ENCODE peak calls at places on chromosomes 4 and X, in five cellular contexts. One of them, this sample, is unnamed.

GRCh38 chrX:15301924-15302323 is 13.5 kb downstream of the ASB11 start:
- DNase-seq in T-helper 22 cell: no peak
- DNase-seq in MCF 10A: peak
- DNase-seq in Right ventricle myocardium superior: peak
- DNase-seq in GM03348: no peak
- DNase-seq in this sample: peak

GRCh38 chr4:111283066-111283677 is 660.3 kb upstream of the PITX2 start:
- DNase-seq in GM03348: peak
- DNase-seq in T-helper 22 cell: no peak
- DNase-seq in Right ventricle myocardium superior: peak
- DNase-seq in MCF 10A: peak
- DNase-seq in this sample: peak

GRCh38 chr4:156476359-156476758 is 495.2 kb downstream of the PDGFC start:
- DNase-seq in GM03348: peak
- DNase-seq in MCF 10A: peak
- DNase-seq in Right ventricle myocardium superior: no peak
- DNase-seq in T-helper 22 cell: no peak
- DNase-seq in this sample: no peak

GRCh38 chrX:137428777-137429564 is 137.0 kb upstream of the ZIC3 start:
- DNase-seq in T-helper 22 cell: no peak
- DNase-seq in MCF 10A: no peak
- DNase-seq in Right ventricle myocardium superior: no peak
- DNase-seq in GM03348: no peak
- DNase-seq in this sample: no peak

GRCh38 chrX:15056044-15056443 is 182.8 kb downstream of the MOSPD2 start:
- DNase-seq in GM03348: no peak
- DNase-seq in MCF 10A: no peak
- DNase-seq in T-helper 22 cell: no peak
- DNase-seq in Right ventricle myocardium superior: no peak
- DNase-seq in this sample: no peak

GRCh38 chr4:99710020-99710419 is 52.4 kb upstream of the C4orf54 start:
- DNase-seq in MCF 10A: no peak
- DNase-seq in T-helper 22 cell: no peak
- DNase-seq in Right ventricle myocardium superior: no peak
- DNase-seq in GM03348: no peak
- DNase-seq in this sample: no peak

GRCh38 chr4:77600521-77601451 is 4.8 kb upstream of the CXCL13 start:
- DNase-seq in Right ventricle myocardium superior: no peak
- DNase-seq in T-helper 22 cell: no peak
- DNase-seq in MCF 10A: peak
- DNase-seq in GM03348: peak
- DNase-seq in this sample: no peak

GRCh38 chrX:17459008-17459407 is 84.0 kb downstream of the NHS start:
- DNase-seq in GM03348: peak
- DNase-seq in MCF 10A: peak
- DNase-seq in T-helper 22 cell: no peak
- DNase-seq in Right ventricle myocardium superior: no peak
- DNase-seq in this sample: no peak

GRCh38 chr4:27916432-27917184 is 1056.0 kb downstream of the STIM2 start:
- DNase-seq in GM03348: no peak
- DNase-seq in MCF 10A: no peak
- DNase-seq in T-helper 22 cell: no peak
- DNase-seq in Right ventricle myocardium superior: no peak
- DNase-seq in this sample: no peak

GRCh38 chr4:133544097-133544496 is 395.0 kb downstream of the PCDH10 start:
- DNase-seq in T-helper 22 cell: no peak
- DNase-seq in MCF 10A: no peak
- DNase-seq in Right ventricle myocardium superior: no peak
- DNase-seq in GM03348: no peak
- DNase-seq in this sample: no peak

GRCh38 chr4:164623099-164623498 is 130.8 kb upstream of the SMIM31 start:
- DNase-seq in T-helper 22 cell: no peak
- DNase-seq in Right ventricle myocardium superior: no peak
- DNase-seq in MCF 10A: no peak
- DNase-seq in GM03348: no peak
- DNase-seq in this sample: no peak

GRCh38 chrX:31279359-31279758 is 207.5 kb upstream of the FTHL17 start:
- DNase-seq in Right ventricle myocardium superior: no peak
- DNase-seq in T-helper 22 cell: no peak
- DNase-seq in GM03348: peak
- DNase-seq in MCF 10A: peak
- DNase-seq in this sample: no peak

GRCh38 chrX:134932528-134933217 is 58.1 kb upstream of the SMIM10 start:
- DNase-seq in MCF 10A: no peak
- DNase-seq in GM03348: peak
- DNase-seq in T-helper 22 cell: no peak
- DNase-seq in Right ventricle myocardium superior: no peak
- DNase-seq in this sample: no peak

GRCh38 chrX:135497736-135498135 is 22.7 kb upstream of the INTS6L start:
- DNase-seq in MCF 10A: no peak
- DNase-seq in Right ventricle myocardium superior: no peak
- DNase-seq in T-helper 22 cell: no peak
- DNase-seq in GM03348: no peak
- DNase-seq in this sample: no peak

GRCh38 chr4:6991771-6992557 is 51.2 kb upstream of the TADA2B start:
- DNase-seq in Right ventricle myocardium superior: no peak
- DNase-seq in T-helper 22 cell: no peak
- DNase-seq in GM03348: peak
- DNase-seq in MCF 10A: peak
- DNase-seq in this sample: no peak

GRCh38 chr4:83709627-83710026 is 173.7 kb downstream of the GPAT3 start:
- DNase-seq in GM03348: no peak
- DNase-seq in T-helper 22 cell: no peak
- DNase-seq in Right ventricle myocardium superior: no peak
- DNase-seq in MCF 10A: no peak
- DNase-seq in this sample: no peak

GRCh38 chr4:11424000-11424399 is 4.7 kb downstream of the HS3ST1 start:
- DNase-seq in GM03348: no peak
- DNase-seq in MCF 10A: peak
- DNase-seq in T-helper 22 cell: no peak
- DNase-seq in Right ventricle myocardium superior: peak
- DNase-seq in this sample: no peak

GRCh38 chr4:163554870-163555465 is 60.5 kb downstream of the TMA16 start:
- DNase-seq in Right ventricle myocardium superior: no peak
- DNase-seq in T-helper 22 cell: no peak
- DNase-seq in MCF 10A: peak
- DNase-seq in GM03348: peak
- DNase-seq in this sample: no peak

GRCh38 chrX:10011991-10012390 is 44.8 kb downstream of the CLDN34 start:
- DNase-seq in GM03348: no peak
- DNase-seq in Right ventricle myocardium superior: no peak
- DNase-seq in MCF 10A: no peak
- DNase-seq in T-helper 22 cell: no peak
- DNase-seq in this sample: no peak

GRCh38 chr4:89700766-89701165 is 136.2 kb downstream of the SNCA start:
- DNase-seq in GM03348: no peak
- DNase-seq in Right ventricle myocardium superior: no peak
- DNase-seq in T-helper 22 cell: no peak
- DNase-seq in MCF 10A: no peak
- DNase-seq in this sample: no peak

GRCh38 chr4:123037809-123038208 is 115.4 kb upstream of the NUDT6 start:
- DNase-seq in Right ventricle myocardium superior: no peak
- DNase-seq in T-helper 22 cell: no peak
- DNase-seq in MCF 10A: no peak
- DNase-seq in GM03348: peak
- DNase-seq in this sample: no peak

GRCh38 chrX:69128573-69128972 is 36.7 kb downstream of the PJA1 start:
- DNase-seq in Right ventricle myocardium superior: peak
- DNase-seq in T-helper 22 cell: no peak
- DNase-seq in GM03348: peak
- DNase-seq in MCF 10A: no peak
- DNase-seq in this sample: peak

GRCh38 chr4:110735691-110736090 is 112.8 kb upstream of the PITX2 start:
- DNase-seq in Right ventricle myocardium superior: no peak
- DNase-seq in T-helper 22 cell: no peak
- DNase-seq in GM03348: no peak
- DNase-seq in MCF 10A: peak
- DNase-seq in this sample: no peak

GRCh38 chrX:40460926-40461325 is 119.8 kb upstream of the ATP6AP2 start:
- DNase-seq in MCF 10A: no peak
- DNase-seq in Right ventricle myocardium superior: no peak
- DNase-seq in GM03348: no peak
- DNase-seq in T-helper 22 cell: no peak
- DNase-seq in this sample: no peak

GRCh38 chr4:73740353-73740778 is at the start of gene CXCL8:
- DNase-seq in Right ventricle myocardium superior: peak
- DNase-seq in MCF 10A: peak
- DNase-seq in T-helper 22 cell: no peak
- DNase-seq in GM03348: peak
- DNase-seq in this sample: peak

This sample was measured in heart right ventricle.